ENCODE peak calls at places on chromosomes 3 and 15, in six cellular contexts. V is BE2C; O is NCI-H2081; C is CD8-positive, alpha-beta memory T cell; W is tibial nerve; R is stimulated activated CD8-positive, alpha-beta memory T cell treated with anti-CD3 and anti-CD28 coated beads, Interleukin-12 subunit alpha, Interleukin-12 subunit beta, amount 100 ng/mL, for 1 hour. L is an unnamed sample.

GRCh38 chr3:111610189-111610588 is 15.0 kb upstream of the ZBED2 start:
- DNase-seq in C (no peak), O (no peak), W (no peak), V (no peak), R (peak; percentile 35), L (no peak)

GRCh38 chr3:101495552-101495951 is 17.5 kb downstream of the SENP7 start:
- DNase-seq in V (no peak), W (no peak), O (no peak), C (no peak), R (no peak), L (no peak)

GRCh38 chr3:10137178-10137577 is 4.4 kb upstream of the VHL start:
- DNase-seq in C (no peak), W (no peak), V (no peak), O (no peak), R (no peak), L (no peak)

GRCh38 chr3:43307226-43307625 is 20.9 kb downstream of the SNRK start:
- DNase-seq in V (no peak), R (no peak), O (no peak), W (no peak), C (no peak), L (no peak)

GRCh38 chr3:14377838-14378169 is 24.6 kb upstream of the SLC6A6 start:
- DNase-seq in V (no peak), O (no peak), R (peak; percentile 20), W (no peak), C (peak; percentile 43), L (no peak)

GRCh38 chr3:73625124-73625665 is 454 bp upstream of the PDZRN3 start:
- DNase-seq in C (no peak), V (peak; percentile 43), O (no peak), W (no peak), R (no peak), L (no peak)

GRCh38 chr3:25235033-25235432 is 193.0 kb upstream of the RARB start:
- DNase-seq in C (no peak), V (no peak), O (no peak), R (no peak), W (no peak), L (no peak)

GRCh38 chr3:11808231-11808630 is 38.5 kb downstream of the TAMM41 start:
- DNase-seq in O (no peak), V (no peak), R (no peak), C (no peak), W (no peak), L (no peak)

GRCh38 chr15:42736178-42736792 is 643 bp downstream of the CDAN1 start:
- DNase-seq in V (no peak), O (no peak), R (no peak), C (no peak), W (no peak), L (no peak)

GRCh38 chr3:45979378-45979777 is 16.2 kb downstream of the FYCO1 start:
- DNase-seq in V (no peak), O (no peak), W (no peak), C (no peak), R (no peak), L (no peak)

GRCh38 chr15:90161946-90162345 is 39.2 kb upstream of the SEMA4B start:
- DNase-seq in V (no peak), R (no peak), C (no peak), O (no peak), W (no peak), L (no peak)

GRCh38 chr15:58545307-58546065 is 113.7 kb downstream of the LIPC start:
- DNase-seq in O (no peak), V (no peak), C (no peak), W (no peak), R (no peak), L (no peak)

GRCh38 chr3:119600732-119601131 is 3.0 kb downstream of the PLA1A start:
- DNase-seq in C (no peak), R (no peak), V (peak; percentile 69), O (no peak), W (no peak), L (no peak)

GRCh38 chr3:169403855-169404254 is 259.7 kb downstream of the MECOM start:
- DNase-seq in R (no peak), C (no peak), W (no peak), O (no peak), V (no peak), L (no peak)

GRCh38 chr3:31522152-31522551 is 10.6 kb upstream of the STT3B start:
- DNase-seq in C (no peak), W (no peak), O (no peak), R (no peak), V (no peak), L (no peak)

GRCh38 chr3:62688050-62688449 is 187.2 kb downstream of the CADPS start:
- DNase-seq in R (no peak), C (no peak), W (no peak), V (no peak), O (no peak), L (no peak)

GRCh38 chr15:23467110-23467600 is 20.1 kb upstream of the GOLGA6L2 start:
- DNase-seq in V (no peak), R (no peak), W (no peak), C (no peak), O (no peak), L (no peak)

GRCh38 chr15:40063563-40064011 is 24.6 kb upstream of the SRP14 start:
- DNase-seq in V (no peak), W (no peak), R (no peak), O (no peak), C (no peak), L (no peak)

GRCh38 chr3:42780892-42781700 is 8.0 kb upstream of the CCDC13 start:
- DNase-seq in V (peak; percentile 15), W (no peak), C (no peak), O (peak; percentile 61), R (no peak), L (no peak)

GRCh38 chr15:88238618-88239430 is 17.7 kb downstream of the NTRK3 start:
- DNase-seq in W (no peak), C (no peak), V (peak; percentile 44), O (no peak), R (no peak), L (no peak)

GRCh38 chr3:161576733-161577510 is 80.3 kb downstream of the OTOL1 start:
- DNase-seq in C (no peak), V (no peak), R (no peak), W (no peak), O (peak; percentile 85), L (peak; percentile 95)

GRCh38 chr3:28322464-28322863 is 26.1 kb upstream of the ZCWPW2 start:
- DNase-seq in V (no peak), R (no peak), C (no peak), W (no peak), O (no peak), L (no peak)

GRCh38 chr15:94673801-94674200 is 442.4 kb downstream of the MCTP2 start:
- DNase-seq in W (no peak), R (no peak), C (no peak), V (no peak), O (no peak), L (no peak)

GRCh38 chr3:125001557-125002413 is 54.0 kb downstream of the HEG1 start:
- DNase-seq in R (no peak), O (no peak), V (no peak), C (no peak), W (no peak), L (no peak)

GRCh38 chr3:185585523-185585861 is 603 bp upstream of the SENP2 start:
- DNase-seq in R (no peak), W (no peak), O (no peak), V (no peak), C (no peak), L (no peak)

GRCh38 chr3:107992976-107993684 is 97.7 kb downstream of the CD47 start:
- DNase-seq in C (no peak), R (no peak), O (no peak), W (no peak), V (no peak), L (no peak)

GRCh38 chr3:87268646-87269211 is 7.7 kb downstream of the POU1F1 start:
- DNase-seq in R (no peak), O (peak; percentile 32), W (no peak), C (no peak), V (no peak), L (no peak)

GRCh38 chr15:89790661-89791060 is 14.5 kb downstream of the MESP2 start:
- DNase-seq in W (no peak), O (no peak), V (no peak), C (no peak), R (no peak), L (no peak)

GRCh38 chr3:148128136-148128535 is 569.6 kb upstream of the AGTR1 start:
- DNase-seq in O (no peak), W (no peak), V (no peak), R (no peak), C (no peak), L (no peak)

GRCh38 chr15:35427091-35427490 is 118.9 kb downstream of the DPH6 start:
- DNase-seq in C (no peak), O (no peak), W (no peak), R (no peak), V (no peak), L (no peak)

GRCh38 chr15:60421544-60421943 is 23.8 kb upstream of the ANXA2 start:
- DNase-seq in R (no peak), C (no peak), W (no peak), O (no peak), V (no peak), L (no peak)

GRCh38 chr3:30493912-30494311 is 112.5 kb upstream of the TGFBR2 start:
- DNase-seq in V (no peak), R (no peak), O (no peak), C (no peak), W (no peak), L (no peak)

GRCh38 chr3:167862104-167862785 is 126.7 kb downstream of the SERPINI1 start:
- DNase-seq in V (no peak), W (no peak), O (no peak), R (no peak), C (no peak), L (no peak)

GRCh38 chr3:171334465-171334811 is 125.8 kb downstream of the TNIK start:
- DNase-seq in W (no peak), R (no peak), O (no peak), C (no peak), V (no peak), L (no peak)

GRCh38 chr3:12489832-12490231 is 5.6 kb downstream of the TSEN2 start:
- DNase-seq in C (no peak), O (no peak), R (no peak), W (no peak), V (no peak), L (no peak)

GRCh38 chr3:161035711-161036110 is 69.4 kb downstream of the B3GALNT1 start:
- DNase-seq in R (no peak), O (no peak), V (no peak), W (no peak), C (no peak), L (no peak)

GRCh38 chr3:128278761-128279593 is 125.7 kb downstream of the EEFSEC start:
- DNase-seq in O (peak; percentile 41), W (peak; percentile 50), R (no peak), C (no peak), V (peak; percentile 94), L (no peak)